ENCODE peak calls at places on chromosomes 2 and 18, in six cellular contexts. U, D, L, G, A and R are unnamed samples.

GRCh38 chr2:85237849-85238570 is 89.8 kb downstream of the TGOLN2 start:
- DNase-seq in U (peak; percentile 29), D (no peak), L (no peak), G (no peak), A (peak; percentile 95), R (peak; percentile 86)

GRCh38 chr2:181563101-181563692 is 93.7 kb downstream of the CERKL start:
- DNase-seq in U (no peak), D (no peak), L (no peak), G (no peak), A (no peak), R (no peak)

GRCh38 chr2:13009027-13009426 is 292.3 kb downstream of the TRIB2 start:
- DNase-seq in U (no peak), D (no peak), L (no peak), G (no peak), A (no peak), R (peak; percentile 90)

GRCh38 chr18:74541703-74542555 is 7.6 kb downstream of the CNDP1 start:
- DNase-seq in U (peak; percentile 88), D (no peak), L (peak; percentile 57), G (no peak), A (no peak), R (peak; percentile 57)

GRCh38 chr2:239223330-239224248 is 177.2 kb downstream of the HDAC4 start:
- DNase-seq in U (peak; percentile 84), D (peak; percentile 84), L (peak; percentile 74), G (no peak), A (no peak), R (no peak)

GRCh38 chr2:96143848-96144480 is 1.3 kb downstream of the DUSP2 start:
- DNase-seq in U (peak; percentile 61), D (peak; percentile 60), L (no peak), G (peak; percentile 34), A (peak; percentile 71), R (no peak)

GRCh38 chr2:174908284-174908683 is 96.9 kb downstream of the CHN1 start:
- DNase-seq in U (no peak), D (no peak), L (no peak), G (no peak), A (no peak), R (no peak)

GRCh38 chr2:36486546-36487044 is 111.4 kb downstream of the FEZ2 start:
- DNase-seq in U (no peak), D (no peak), L (no peak), G (no peak), A (peak; percentile 20), R (peak; percentile 69)

GRCh38 chr2:40455661-40456060 is 3.8 kb upstream of the SLC8A1 start:
- DNase-seq in U (no peak), D (no peak), L (no peak), G (no peak), A (no peak), R (no peak)

GRCh38 chr2:63692002-63692606 is 103.3 kb downstream of the MDH1 start:
- DNase-seq in U (no peak), D (no peak), L (peak; percentile 31), G (no peak), A (peak; percentile 59), R (peak; percentile 61)

GRCh38 chr2:231680284-231680991 is 27.9 kb upstream of the PTMA start:
- DNase-seq in U (peak; percentile 71), D (no peak), L (peak; percentile 81), G (peak; percentile 65), A (peak; percentile 91), R (peak; percentile 47)

GRCh38 chr2:9846554-9846953 is 3.3 kb downstream of the TAF1B start:
- DNase-seq in U (no peak), D (no peak), L (no peak), G (no peak), A (no peak), R (peak; percentile 87)

GRCh38 chr2:71950256-71951066 is 197.2 kb downstream of the CYP26B1 start:
- DNase-seq in U (no peak), D (no peak), L (no peak), G (peak; percentile 65), A (no peak), R (peak; percentile 27)

GRCh38 chr2:120308038-120308910 is 37.7 kb upstream of the INHBB start:
- DNase-seq in U (peak; percentile 42), D (no peak), L (no peak), G (no peak), A (no peak), R (no peak)

GRCh38 chr2:209474960-209475359 is 51.1 kb downstream of the MAP2 start:
- DNase-seq in U (no peak), D (no peak), L (no peak), G (no peak), A (no peak), R (no peak)

GRCh38 chr18:8800445-8800844 is 95.1 kb downstream of the MTCL1 start:
- DNase-seq in U (peak; percentile 9), D (no peak), L (no peak), G (no peak), A (peak; percentile 77), R (peak; percentile 98)

GRCh38 chr2:135745545-135745944 is 3.9 kb downstream of the UBXN4 start:
- DNase-seq in U (no peak), D (no peak), L (no peak), G (no peak), A (no peak), R (peak; percentile 23)

GRCh38 chr2:218235017-218235416 is 18.0 kb downstream of the ARPC2 start:
- DNase-seq in U (no peak), D (no peak), L (no peak), G (no peak), A (no peak), R (no peak)

GRCh38 chr2:74925361-74925786 is 33.1 kb upstream of the POLE4 start:
- DNase-seq in U (no peak), D (no peak), L (no peak), G (no peak), A (no peak), R (no peak)

GRCh38 chr2:169462896-169463695 is 16.2 kb upstream of the BBS5 start:
- DNase-seq in U (no peak), D (no peak), L (no peak), G (no peak), A (no peak), R (peak; percentile 53)

GRCh38 chr18:49135871-49136270 is 185.1 kb upstream of the SMAD7 start:
- DNase-seq in U (no peak), D (no peak), L (no peak), G (no peak), A (peak; percentile 36), R (peak; percentile 19)

GRCh38 chr18:13611058-13611615 is 115.2 kb downstream of the FAM210A start:
- DNase-seq in U (peak; percentile 75), D (peak; percentile 81), L (no peak), G (no peak), A (peak; percentile 28), R (no peak)

GRCh38 chr2:62998949-62999348 is 51.7 kb upstream of the OTX1 start:
- DNase-seq in U (no peak), D (no peak), L (no peak), G (no peak), A (no peak), R (peak; percentile 87)

GRCh38 chr2:8692783-8693768 is 11.2 kb downstream of the ID2 start:
- DNase-seq in U (peak; percentile 60), D (no peak), L (peak; percentile 82), G (peak; percentile 59), A (peak; percentile 78), R (no peak)

GRCh38 chr2:30981519-30981918 is 156.7 kb downstream of the GALNT14 start:
- DNase-seq in U (no peak), D (no peak), L (no peak), G (peak; percentile 52), A (peak; percentile 25), R (no peak)

GRCh38 chr2:30978854-30979253 is 159.4 kb downstream of the GALNT14 start:
- DNase-seq in U (no peak), D (no peak), L (no peak), G (no peak), A (peak; percentile 19), R (no peak)

GRCh38 chr2:30978044-30978443 is 160.2 kb downstream of the GALNT14 start:
- DNase-seq in U (no peak), D (no peak), L (no peak), G (no peak), A (no peak), R (no peak)

GRCh38 chr2:30981101-30981500 is 157.1 kb downstream of the GALNT14 start:
- DNase-seq in U (no peak), D (no peak), L (no peak), G (no peak), A (no peak), R (no peak)

DNA sequence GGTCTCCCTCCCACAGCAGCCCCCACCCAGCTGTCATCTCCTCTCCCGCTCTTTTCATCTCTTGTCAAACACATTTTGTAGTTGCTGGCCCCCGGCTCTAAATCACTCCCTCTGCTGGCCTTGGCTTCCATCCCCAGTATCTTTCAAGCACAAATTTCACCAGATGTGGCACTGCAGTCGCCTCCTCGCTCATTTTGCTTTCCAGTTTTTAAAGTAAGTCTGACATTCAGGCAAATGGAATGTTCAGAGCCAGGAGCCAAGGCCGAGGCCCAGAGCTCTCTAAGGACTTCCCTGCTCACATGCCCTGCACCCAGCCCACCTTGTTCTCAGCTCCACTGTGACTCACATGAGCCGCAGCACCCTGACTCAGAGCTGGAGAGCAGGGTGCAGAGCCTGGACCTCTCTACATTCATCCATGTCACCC is 158.4 kb downstream of the GALNT14 start:
- DNase-seq in U (no peak), D (peak; percentile 89), L (no peak), G (peak; percentile 58), A (peak; percentile 35), R (peak; percentile 96)
- TF ChIP-seq CTCF in U (no peak), D (peak; percentile 52), L (no peak), G (no peak), A (peak; percentile 52), R (peak; percentile 50)

DNA sequence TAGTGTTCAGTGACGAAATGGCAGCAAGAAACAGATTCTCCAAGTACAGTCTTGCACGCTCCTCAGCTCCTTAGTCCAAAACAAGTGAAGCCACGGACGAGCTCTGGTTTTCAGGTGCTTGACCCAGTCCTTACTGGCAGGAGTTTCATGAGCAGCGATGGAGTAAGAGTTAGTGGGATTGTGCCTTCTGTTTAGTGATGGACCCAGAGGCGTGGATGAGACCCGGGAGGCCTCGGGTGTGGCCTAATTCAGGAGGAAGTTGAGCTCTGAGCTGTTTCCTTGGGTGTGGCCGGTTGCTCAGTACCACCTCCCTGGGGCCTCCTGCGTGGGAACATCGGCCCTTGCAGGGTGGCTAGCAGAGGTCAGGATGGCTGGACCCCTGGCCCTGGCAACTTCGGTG is 52.0 kb downstream of the KIF5C start:
- DNase-seq in U (peak; percentile 56), D (no peak), L (peak; percentile 44), G (no peak), A (no peak), R (peak; percentile 0)
- H3K4me3 ChIP-seq in U (peak overlapping the region; percentile 6), D (no peak overlapping the region), L (peak overlapping the region; percentile 12), G (no peak overlapping the region), A (no peak overlapping the region), R (no peak overlapping the region)

GRCh38 chr2:190350371-190350770 is 7.0 kb downstream of the INPP1 start:
- DNase-seq in U (no peak), D (no peak), L (no peak), G (no peak), A (no peak), R (no peak)
- H3K36me3 ChIP-seq in U (no peaks in the 10 kb centered on the region), D (no peaks in the 10 kb centered on the region), L (no peaks in the 10 kb centered on the region), G (no peaks in the 10 kb centered on the region), A (no peaks in the 10 kb centered on the region), R (peaks cover 2% of the 10 kb centered on the region)

DNA sequence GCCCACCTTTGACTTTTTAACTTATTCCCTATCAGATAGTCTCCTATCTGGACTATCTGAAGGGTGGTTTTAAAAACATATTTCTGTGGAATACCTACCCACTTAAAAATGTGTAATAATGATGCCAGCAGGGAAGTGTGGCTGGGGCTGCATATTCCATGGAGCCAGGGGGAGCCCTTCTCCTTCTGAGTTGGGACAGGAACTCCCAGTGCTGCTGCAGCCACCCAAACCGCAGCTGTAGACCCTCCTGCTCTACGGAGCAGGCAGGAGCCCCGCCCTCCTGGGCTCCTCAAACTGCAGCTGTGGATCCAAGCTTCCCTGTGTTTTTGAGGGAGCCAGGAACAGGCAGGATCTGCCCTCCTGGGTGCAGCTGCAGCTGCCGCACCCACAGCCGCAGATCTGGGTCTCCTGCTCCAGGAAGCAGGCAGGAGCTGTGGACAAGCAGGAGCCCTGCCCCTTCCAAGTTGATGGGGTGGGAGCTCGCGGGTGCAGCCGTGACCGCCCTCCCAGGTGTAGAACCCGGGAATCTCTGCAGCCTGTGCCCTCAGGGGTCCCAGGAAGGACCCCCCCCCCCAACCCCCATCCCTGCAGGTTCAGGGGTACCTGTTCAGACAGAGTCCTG is 57.8 kb downstream of the PDK1 start:
- DNase-seq in U (no peak), D (no peak), L (no peak), G (no peak), A (peak; percentile 12), R (no peak)
- TF ChIP-seq CTCF in U (peak; percentile 41), D (no peak), L (no peak), G (no peak), A (peak; percentile 40), R (no peak)